ENCODE peak calls at places on chromosomes 6 and 20, in eight cellular contexts. One of them, this sample, is unnamed.

GRCh38 chr6:45422541-45423110 is 44.9 kb upstream of the SUPT3H start:
- DNase-seq in MM.1S: peak; percentile 52
- DNase-seq in CD4-positive, alpha-beta T cell: peak; percentile 60
- DNase-seq in body of pancreas: peak; percentile 31
- DNase-seq in AG09309: no peak
- DNase-seq in neural progenitor cell: peak; percentile 73
- DNase-seq in mucosa of descending colon: peak; percentile 79
- DNase-seq in cardiac muscle cell: peak; percentile 76
- DNase-seq in this sample: peak; percentile 65

GRCh38 chr6:11769244-11769643 is 9.4 kb downstream of the ADTRP start:
- DNase-seq in MM.1S: no peak
- DNase-seq in CD4-positive, alpha-beta T cell: no peak
- DNase-seq in body of pancreas: no peak
- DNase-seq in AG09309: no peak
- DNase-seq in neural progenitor cell: no peak
- DNase-seq in mucosa of descending colon: no peak
- DNase-seq in cardiac muscle cell: no peak
- DNase-seq in this sample: no peak

GRCh38 chr20:57071283-57071701 is 195.1 kb downstream of the BMP7 start:
- DNase-seq in MM.1S: no peak
- DNase-seq in CD4-positive, alpha-beta T cell: no peak
- DNase-seq in body of pancreas: no peak
- DNase-seq in AG09309: no peak
- DNase-seq in neural progenitor cell: peak; percentile 77
- DNase-seq in mucosa of descending colon: no peak
- DNase-seq in cardiac muscle cell: no peak
- DNase-seq in this sample: no peak

GRCh38 chr20:32285621-32286334 is 8.3 kb downstream of the KIF3B start:
- DNase-seq in MM.1S: peak; percentile 64
- DNase-seq in CD4-positive, alpha-beta T cell: no peak
- DNase-seq in body of pancreas: peak; percentile 7
- DNase-seq in AG09309: no peak
- DNase-seq in neural progenitor cell: no peak
- DNase-seq in mucosa of descending colon: no peak
- DNase-seq in cardiac muscle cell: no peak
- DNase-seq in this sample: no peak

GRCh38 chr20:651713-652610 is 1.0 kb downstream of the SRXN1 start:
- DNase-seq in MM.1S: peak; percentile 30
- DNase-seq in CD4-positive, alpha-beta T cell: no peak
- DNase-seq in body of pancreas: no peak
- DNase-seq in AG09309: no peak
- DNase-seq in neural progenitor cell: no peak
- DNase-seq in mucosa of descending colon: no peak
- DNase-seq in cardiac muscle cell: no peak
- DNase-seq in this sample: no peak

GRCh38 chr6:24078200-24078599 is 47.8 kb upstream of the NRSN1 start:
- DNase-seq in MM.1S: no peak
- DNase-seq in CD4-positive, alpha-beta T cell: no peak
- DNase-seq in body of pancreas: no peak
- DNase-seq in AG09309: no peak
- DNase-seq in neural progenitor cell: no peak
- DNase-seq in mucosa of descending colon: no peak
- DNase-seq in cardiac muscle cell: no peak
- DNase-seq in this sample: no peak

GRCh38 chr20:54043044-54043967 is 27.1 kb downstream of the BCAS1 start:
- DNase-seq in MM.1S: no peak
- DNase-seq in CD4-positive, alpha-beta T cell: no peak
- DNase-seq in body of pancreas: no peak
- DNase-seq in AG09309: peak; percentile 50
- DNase-seq in neural progenitor cell: no peak
- DNase-seq in mucosa of descending colon: no peak
- DNase-seq in cardiac muscle cell: no peak
- DNase-seq in this sample: no peak

GRCh38 chr6:13063300-13063918 is 264.9 kb downstream of the TBC1D7 start:
- DNase-seq in MM.1S: no peak
- DNase-seq in CD4-positive, alpha-beta T cell: no peak
- DNase-seq in body of pancreas: no peak
- DNase-seq in AG09309: no peak
- DNase-seq in neural progenitor cell: no peak
- DNase-seq in mucosa of descending colon: no peak
- DNase-seq in cardiac muscle cell: no peak
- DNase-seq in this sample: no peak

GRCh38 chr6:116616757-116617093 is 446 bp downstream of the RSPH4A start:
- DNase-seq in MM.1S: peak; percentile 43
- DNase-seq in CD4-positive, alpha-beta T cell: peak; percentile 35
- DNase-seq in body of pancreas: peak; percentile 10
- DNase-seq in AG09309: no peak
- DNase-seq in neural progenitor cell: peak; percentile 43
- DNase-seq in mucosa of descending colon: no peak
- DNase-seq in cardiac muscle cell: no peak
- DNase-seq in this sample: no peak

GRCh38 chr6:166775180-166775922 is 148.3 kb upstream of the RPS6KA2 start:
- DNase-seq in MM.1S: peak; percentile 60
- DNase-seq in CD4-positive, alpha-beta T cell: peak; percentile 63
- DNase-seq in body of pancreas: peak; percentile 64
- DNase-seq in AG09309: peak; percentile 28
- DNase-seq in neural progenitor cell: peak; percentile 90
- DNase-seq in mucosa of descending colon: peak; percentile 34
- DNase-seq in cardiac muscle cell: peak; percentile 82
- DNase-seq in this sample: no peak

GRCh38 chr6:26064619-26065257 is 22.5 kb upstream of the HFE start:
- DNase-seq in MM.1S: peak; percentile 71
- DNase-seq in CD4-positive, alpha-beta T cell: peak; percentile 46
- DNase-seq in body of pancreas: peak; percentile 42
- DNase-seq in AG09309: no peak
- DNase-seq in neural progenitor cell: peak; percentile 60
- DNase-seq in mucosa of descending colon: no peak
- DNase-seq in cardiac muscle cell: peak; percentile 74
- DNase-seq in this sample: no peak

GRCh38 chr6:11315743-11316437 is 83.4 kb upstream of the NEDD9 start:
- DNase-seq in MM.1S: no peak
- DNase-seq in CD4-positive, alpha-beta T cell: no peak
- DNase-seq in body of pancreas: no peak
- DNase-seq in AG09309: peak; percentile 96
- DNase-seq in neural progenitor cell: no peak
- DNase-seq in mucosa of descending colon: no peak
- DNase-seq in cardiac muscle cell: peak; percentile 57
- DNase-seq in this sample: no peak

DNA sequence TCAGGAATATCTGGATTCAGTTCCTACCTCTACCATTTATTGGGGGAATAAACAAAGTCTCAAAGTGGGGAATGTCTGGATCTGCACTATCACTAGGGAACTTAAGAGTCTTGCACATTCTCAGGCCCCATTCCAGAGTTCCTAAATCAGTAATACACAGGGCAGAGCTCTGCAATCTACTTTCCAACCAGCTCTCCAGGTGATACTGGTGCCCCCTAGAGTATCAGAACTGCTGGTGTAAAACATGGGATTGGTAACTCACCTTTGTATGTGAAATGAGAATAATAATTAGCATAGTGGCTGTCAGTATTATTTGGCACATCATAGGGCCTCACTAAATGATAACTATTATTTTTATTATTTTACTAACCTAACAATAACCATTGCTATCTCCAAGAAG is 278.8 kb upstream of the IMPG1 start:
- DNase-seq in MM.1S: peak; percentile 30
- DNase-seq in CD4-positive, alpha-beta T cell: no peak
- DNase-seq in body of pancreas: peak; percentile 63
- DNase-seq in AG09309: no peak
- DNase-seq in neural progenitor cell: peak; percentile 58
- DNase-seq in mucosa of descending colon: no peak
- DNase-seq in cardiac muscle cell: peak; percentile 0
- DNase-seq in this sample: no peak
- TF ChIP-seq CTCF in MM.1S: peak; percentile 45
- TF ChIP-seq CTCF in CD4-positive, alpha-beta T cell: no peak
- TF ChIP-seq CTCF in body of pancreas: peak; percentile 34
- TF ChIP-seq CTCF in AG09309: no peak
- TF ChIP-seq CTCF in neural progenitor cell: peak; percentile 67
- TF ChIP-seq CTCF in mucosa of descending colon: no peak
- TF ChIP-seq CTCF in cardiac muscle cell: no peak
- TF ChIP-seq CTCF in this sample: peak; percentile 37

GRCh38 chr20:50308513-50309279 is 118.1 kb downstream of the CEBPB start:
- DNase-seq in MM.1S: no peak
- DNase-seq in CD4-positive, alpha-beta T cell: no peak
- DNase-seq in body of pancreas: peak; percentile 88
- DNase-seq in AG09309: peak; percentile 98
- DNase-seq in neural progenitor cell: peak; percentile 73
- DNase-seq in mucosa of descending colon: peak; percentile 89
- DNase-seq in cardiac muscle cell: peak; percentile 99
- DNase-seq in this sample: peak; percentile 91
- TF ChIP-seq CTCF in MM.1S: no peak
- TF ChIP-seq CTCF in CD4-positive, alpha-beta T cell: no peak
- TF ChIP-seq CTCF in body of pancreas: no peak
- TF ChIP-seq CTCF in AG09309: peak; percentile 22
- TF ChIP-seq CTCF in neural progenitor cell: peak; percentile 8
- TF ChIP-seq CTCF in mucosa of descending colon: no peak
- TF ChIP-seq CTCF in cardiac muscle cell: peak; percentile 17
- TF ChIP-seq CTCF in this sample: peak; percentile 26

GRCh38 chr6:54267798-54268197 is 40.4 kb upstream of the TINAG start:
- DNase-seq in MM.1S: peak; percentile 52
- DNase-seq in CD4-positive, alpha-beta T cell: no peak
- DNase-seq in body of pancreas: peak; percentile 54
- DNase-seq in AG09309: no peak
- DNase-seq in neural progenitor cell: peak; percentile 73
- DNase-seq in mucosa of descending colon: no peak
- DNase-seq in cardiac muscle cell: peak; percentile 72
- DNase-seq in this sample: peak; percentile 46
- TF ChIP-seq CTCF in MM.1S: peak; percentile 37
- TF ChIP-seq CTCF in CD4-positive, alpha-beta T cell: no peak
- TF ChIP-seq CTCF in body of pancreas: no peak
- TF ChIP-seq CTCF in AG09309: peak; percentile 51
- TF ChIP-seq CTCF in neural progenitor cell: peak; percentile 70
- TF ChIP-seq CTCF in mucosa of descending colon: no peak
- TF ChIP-seq CTCF in cardiac muscle cell: peak; percentile 67
- TF ChIP-seq CTCF in this sample: peak; percentile 62

GRCh38 chr6:102995491-102995890 is 1602.0 kb downstream of the GRIK2 start:
- DNase-seq in MM.1S: no peak
- DNase-seq in CD4-positive, alpha-beta T cell: no peak
- DNase-seq in body of pancreas: no peak
- DNase-seq in AG09309: no peak
- DNase-seq in neural progenitor cell: no peak
- DNase-seq in mucosa of descending colon: no peak
- DNase-seq in cardiac muscle cell: no peak
- DNase-seq in this sample: no peak

GRCh38 chr6:103001724-103002123 is 1608.2 kb downstream of the GRIK2 start:
- DNase-seq in MM.1S: no peak
- DNase-seq in CD4-positive, alpha-beta T cell: no peak
- DNase-seq in body of pancreas: no peak
- DNase-seq in AG09309: no peak
- DNase-seq in neural progenitor cell: no peak
- DNase-seq in mucosa of descending colon: no peak
- DNase-seq in cardiac muscle cell: no peak
- DNase-seq in this sample: no peak

GRCh38 chr6:103002282-103002681 is 1608.8 kb downstream of the GRIK2 start:
- DNase-seq in MM.1S: no peak
- DNase-seq in CD4-positive, alpha-beta T cell: no peak
- DNase-seq in body of pancreas: no peak
- DNase-seq in AG09309: no peak
- DNase-seq in neural progenitor cell: no peak
- DNase-seq in mucosa of descending colon: no peak
- DNase-seq in cardiac muscle cell: no peak
- DNase-seq in this sample: no peak

GRCh38 chr6:102994866-102995265 is 1601.4 kb downstream of the GRIK2 start:
- DNase-seq in MM.1S: no peak
- DNase-seq in CD4-positive, alpha-beta T cell: no peak
- DNase-seq in body of pancreas: no peak
- DNase-seq in AG09309: no peak
- DNase-seq in neural progenitor cell: no peak
- DNase-seq in mucosa of descending colon: no peak
- DNase-seq in cardiac muscle cell: no peak
- DNase-seq in this sample: no peak

GRCh38 chr6:103000686-103001085 is 1607.2 kb downstream of the GRIK2 start:
- DNase-seq in MM.1S: no peak
- DNase-seq in CD4-positive, alpha-beta T cell: no peak
- DNase-seq in body of pancreas: no peak
- DNase-seq in AG09309: no peak
- DNase-seq in neural progenitor cell: no peak
- DNase-seq in mucosa of descending colon: no peak
- DNase-seq in cardiac muscle cell: no peak
- DNase-seq in this sample: no peak
- TF ChIP-seq CTCF in MM.1S: no peak
- TF ChIP-seq CTCF in CD4-positive, alpha-beta T cell: no peak
- TF ChIP-seq CTCF in body of pancreas: no peak
- TF ChIP-seq CTCF in AG09309: no peak
- TF ChIP-seq CTCF in neural progenitor cell: no peak
- TF ChIP-seq CTCF in mucosa of descending colon: no peak
- TF ChIP-seq CTCF in cardiac muscle cell: no peak
- TF ChIP-seq CTCF in this sample: no peak

DNA sequence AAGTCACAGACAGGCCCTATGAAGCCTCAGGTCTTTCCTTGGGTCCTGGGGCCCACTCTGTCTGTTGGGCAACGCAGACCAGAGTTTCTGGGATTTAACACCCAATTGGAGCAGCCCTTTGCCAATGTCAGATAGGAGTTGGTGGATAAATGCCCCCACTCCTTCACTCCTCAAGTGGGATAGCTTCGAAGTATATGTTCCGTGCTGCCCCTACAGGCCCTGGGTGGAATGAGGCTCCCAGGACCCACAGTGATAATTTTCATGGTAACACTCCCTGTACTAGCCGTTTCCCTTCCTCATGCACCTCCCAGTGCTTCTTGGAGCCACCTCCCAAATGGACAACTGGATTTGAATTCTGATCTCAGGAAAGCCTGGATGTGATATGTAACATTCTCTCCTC is 145.4 kb downstream of the FOXA2 start:
- DNase-seq in MM.1S: no peak
- DNase-seq in CD4-positive, alpha-beta T cell: no peak
- DNase-seq in body of pancreas: no peak
- DNase-seq in AG09309: no peak
- DNase-seq in neural progenitor cell: peak; percentile 28
- DNase-seq in mucosa of descending colon: no peak
- DNase-seq in cardiac muscle cell: peak; percentile 1
- DNase-seq in this sample: no peak
- TF ChIP-seq CTCF in MM.1S: no peak
- TF ChIP-seq CTCF in CD4-positive, alpha-beta T cell: no peak
- TF ChIP-seq CTCF in body of pancreas: no peak
- TF ChIP-seq CTCF in AG09309: no peak
- TF ChIP-seq CTCF in neural progenitor cell: peak; percentile 47
- TF ChIP-seq CTCF in mucosa of descending colon: no peak
- TF ChIP-seq CTCF in cardiac muscle cell: peak; percentile 26
- TF ChIP-seq CTCF in this sample: no peak

This sample was measured in right lobe of liver.